ENCODE peak calls at places on chromosomes 6 and 20, in ten cellular contexts. V, H, O, D, S, Y, F, R, P and I are unnamed samples.

GRCh38 chr6:158086054-158086705 is 81.9 kb downstream of the SERAC1 start:
- DNase-seq in V (no peak), H (no peak), O (no peak), D (no peak), S (no peak), Y (no peak), F (peak; percentile 64), R (no peak), P (no peak), I (no peak)

GRCh38 chr6:33160096-33160495 is 32.2 kb downstream of the COL11A2 start:
- DNase-seq in V (no peak), H (no peak), O (no peak), D (no peak), S (no peak), Y (no peak), F (no peak), R (no peak), P (no peak), I (no peak)

GRCh38 chr20:362271-363254 is 15.7 kb downstream of the NRSN2 start:
- DNase-seq in V (no peak), H (peak; percentile 59), O (peak; percentile 88), D (peak; percentile 69), S (peak; percentile 96), Y (peak; percentile 64), F (peak; percentile 83), R (peak; percentile 99), P (peak; percentile 16), I (peak; percentile 77)

GRCh38 chr6:159858259-159858658 is 32.5 kb upstream of the MAS1 start:
- DNase-seq in V (peak; percentile 62), H (no peak), O (no peak), D (no peak), S (no peak), Y (no peak), F (no peak), R (no peak), P (no peak), I (no peak)

GRCh38 chr6:99905209-99906106 is 88.6 kb downstream of the MCHR2 start:
- DNase-seq in V (no peak), H (no peak), O (no peak), D (peak; percentile 27), S (no peak), Y (no peak), F (peak; percentile 56), R (peak; percentile 46), P (no peak), I (no peak)

GRCh38 chr6:134936927-134937326 is 13.0 kb downstream of the ALDH8A1 start:
- DNase-seq in V (no peak), H (no peak), O (no peak), D (no peak), S (no peak), Y (no peak), F (peak; percentile 82), R (no peak), P (no peak), I (no peak)

GRCh38 chr20:1874534-1875168 is 20.6 kb upstream of the SIRPA start:
- DNase-seq in V (no peak), H (no peak), O (peak; percentile 39), D (no peak), S (no peak), Y (no peak), F (peak; percentile 29), R (peak; percentile 81), P (no peak), I (no peak)

GRCh38 chr20:39117486-39117885 is 155.3 kb downstream of the DHX35 start:
- DNase-seq in V (no peak), H (no peak), O (peak; percentile 26), D (no peak), S (no peak), Y (no peak), F (peak; percentile 43), R (peak; percentile 73), P (no peak), I (no peak)

GRCh38 chr6:32852018-32852843 is 1.3 kb downstream of the TAP1 start:
- DNase-seq in V (peak; percentile 92), H (peak; percentile 60), O (peak; percentile 44), D (peak; percentile 58), S (no peak), Y (no peak), F (no peak), R (no peak), P (no peak), I (peak; percentile 68)

GRCh38 chr6:10733863-10734262 is 11.0 kb downstream of the TMEM14C start:
- DNase-seq in V (peak; percentile 3), H (no peak), O (no peak), D (no peak), S (no peak), Y (no peak), F (no peak), R (no peak), P (no peak), I (no peak)

GRCh38 chr6:27139753-27140522 is 107.6 kb upstream of the PRSS16 start:
- DNase-seq in V (no peak), H (no peak), O (no peak), D (peak; percentile 54), S (no peak), Y (no peak), F (peak; percentile 26), R (no peak), P (no peak), I (peak; percentile 26)
- TF ChIP-seq POLR2A in V (no peak), H (no peak), O (no peak), D (no peak), S (no peak), Y (no peak), F (no peak), R (no peak), P (no peak), I (no peak)

GRCh38 chr20:62012631-62013030 is 53.0 kb downstream of the TAF4 start:
- DNase-seq in V (no peak), H (no peak), O (no peak), D (no peak), S (no peak), Y (no peak), F (no peak), R (no peak), P (no peak), I (no peak)

GRCh38 chr20:62011403-62011791 is 54.3 kb downstream of the TAF4 start:
- DNase-seq in V (no peak), H (no peak), O (no peak), D (no peak), S (no peak), Y (no peak), F (no peak), R (no peak), P (no peak), I (no peak)

GRCh38 chr20:62009869-62010445 is 55.7 kb downstream of the TAF4 start:
- DNase-seq in V (no peak), H (no peak), O (no peak), D (no peak), S (no peak), Y (no peak), F (no peak), R (no peak), P (no peak), I (no peak)

GRCh38 chr20:62010551-62011402 is 54.9 kb downstream of the TAF4 start:
- DNase-seq in V (no peak), H (peak; percentile 72), O (peak; percentile 51), D (peak; percentile 76), S (no peak), Y (no peak), F (peak; percentile 55), R (peak; percentile 64), P (no peak), I (peak; percentile 53)

GRCh38 chr20:62011938-62012534 is 53.6 kb downstream of the TAF4 start:
- DNase-seq in V (no peak), H (no peak), O (no peak), D (no peak), S (no peak), Y (no peak), F (no peak), R (no peak), P (no peak), I (no peak)
- H3K36me3 ChIP-seq in V (peaks cover 31% of the 10 kb centered on the region), H (no peaks in the 10 kb centered on the region), O (peaks cover 64% of the 10 kb centered on the region), D (no peaks in the 10 kb centered on the region), S (no peaks in the 10 kb centered on the region), Y (peaks cover 17% of the 10 kb centered on the region), F (peaks cover 37% of the 10 kb centered on the region), R (peaks cover 76% of the 10 kb centered on the region), P (peaks cover 31% of the 10 kb centered on the region), I (peaks cover 35% of the 10 kb centered on the region)

GRCh38 chr20:48416002-48416401 is 411.8 kb downstream of the PREX1 start:
- DNase-seq in V (no peak), H (no peak), O (no peak), D (no peak), S (no peak), Y (no peak), F (no peak), R (no peak), P (no peak), I (no peak)

GRCh38 chr20:48422242-48422960 is 405.4 kb downstream of the PREX1 start:
- DNase-seq in V (no peak), H (no peak), O (no peak), D (no peak), S (no peak), Y (no peak), F (no peak), R (no peak), P (no peak), I (no peak)

GRCh38 chr20:48421547-48421946 is 406.3 kb downstream of the PREX1 start:
- DNase-seq in V (no peak), H (no peak), O (no peak), D (no peak), S (no peak), Y (no peak), F (no peak), R (no peak), P (no peak), I (no peak)

GRCh38 chr20:48419173-48419572 is 408.6 kb downstream of the PREX1 start:
- DNase-seq in V (no peak), H (no peak), O (no peak), D (no peak), S (no peak), Y (no peak), F (no peak), R (no peak), P (no peak), I (no peak)
- TF ChIP-seq POLR2A in V (no peak), H (no peak), O (no peak), D (no peak), S (no peak), Y (no peak), F (no peak), R (no peak), P (no peak), I (no peak)

DNA sequence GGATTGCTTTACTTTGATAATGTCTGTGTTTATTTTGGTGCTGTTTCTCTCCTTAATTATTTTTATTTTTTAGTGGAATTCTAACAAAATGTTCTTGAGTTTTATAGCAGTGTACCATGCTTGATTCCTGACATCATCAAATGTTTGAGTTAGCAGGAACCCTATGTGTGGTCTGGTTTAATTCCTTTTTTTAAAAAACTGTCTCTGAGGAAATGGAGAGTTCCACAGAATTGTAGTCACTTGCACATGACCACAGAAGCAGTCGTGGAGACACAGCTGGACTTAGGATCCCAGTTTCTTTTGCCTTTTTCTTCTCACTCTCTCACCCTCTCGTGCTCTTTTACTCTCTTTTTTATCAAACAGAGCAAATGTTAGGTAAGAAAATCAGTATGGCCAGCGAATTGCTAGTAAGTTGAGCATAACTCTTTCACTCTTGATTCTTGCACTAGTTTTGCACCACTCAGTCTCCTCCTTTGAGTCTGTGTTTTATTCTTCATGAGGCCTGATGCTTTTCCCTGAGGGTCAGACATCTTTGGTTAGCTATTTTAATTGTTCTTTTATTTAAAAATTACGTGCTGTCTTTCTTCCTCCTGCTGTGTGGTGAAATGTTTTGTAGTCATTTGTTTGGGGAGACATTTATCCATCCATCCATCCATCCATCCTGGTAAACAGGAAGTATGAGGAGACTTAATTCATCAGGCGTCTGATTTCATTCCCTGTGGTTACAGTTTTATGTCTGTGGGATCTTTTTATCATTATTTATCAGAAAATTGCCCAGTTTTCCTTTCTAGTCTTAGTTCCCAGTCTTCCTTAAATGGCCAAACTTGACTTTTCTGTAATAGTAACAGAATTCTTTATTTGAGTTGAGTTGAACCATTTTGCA is 83.0 kb downstream of the SCAF8 start:
- DNase-seq in V (no peak), H (no peak), O (no peak), D (no peak), S (no peak), Y (no peak), F (peak; percentile 61), R (no peak), P (no peak), I (no peak)
- H3K36me3 ChIP-seq in V (peaks cover 22% of the 10 kb centered on the region), H (no peaks in the 10 kb centered on the region), O (peaks cover 100% of the 10 kb centered on the region), D (no peaks in the 10 kb centered on the region), S (peaks cover 4% of the 10 kb centered on the region), Y (peaks cover 10% of the 10 kb centered on the region), F (peaks cover 43% of the 10 kb centered on the region), R (peaks cover 91% of the 10 kb centered on the region), P (peaks cover 13% of the 10 kb centered on the region), I (peaks cover 60% of the 10 kb centered on the region)